ENCODE peak calls at places on chromosomes 4 and X, in four cellular contexts. One of them, this sample, is unnamed.

GRCh38 chrX:69149466-69150293 is 15.6 kb downstream of the PJA1 start:
- DNase-seq in GM20000: no peak
- DNase-seq in choroid plexus epithelial cell: no peak
- DNase-seq in fibroblast of mammary gland: no peak
- DNase-seq in this sample: peak; percentile 43

GRCh38 chr4:101078950-101079349 is 268.4 kb downstream of the PPP3CA start:
- DNase-seq in choroid plexus epithelial cell: no peak
- DNase-seq in GM20000: no peak
- DNase-seq in fibroblast of mammary gland: no peak
- DNase-seq in this sample: no peak

GRCh38 chrX:57329008-57329407 is 42.5 kb downstream of the FAAH2 start:
- DNase-seq in fibroblast of mammary gland: no peak
- DNase-seq in choroid plexus epithelial cell: no peak
- DNase-seq in GM20000: no peak
- DNase-seq in this sample: no peak

GRCh38 chr4:180380733-180381132 is 1862.5 kb upstream of the TENM3 start:
- DNase-seq in fibroblast of mammary gland: peak; percentile 81
- DNase-seq in choroid plexus epithelial cell: no peak
- DNase-seq in GM20000: no peak
- DNase-seq in this sample: no peak

GRCh38 chr4:185096032-185096653 is 46.9 kb upstream of the SLC25A4 start:
- DNase-seq in fibroblast of mammary gland: peak; percentile 57
- DNase-seq in GM20000: peak; percentile 50
- DNase-seq in choroid plexus epithelial cell: peak; percentile 67
- DNase-seq in this sample: no peak

GRCh38 chr4:189202869-189203271 is 737.8 kb upstream of the FRG1 start:
- DNase-seq in GM20000: no peak
- DNase-seq in choroid plexus epithelial cell: peak; percentile 20
- DNase-seq in fibroblast of mammary gland: peak; percentile 63
- DNase-seq in this sample: no peak

GRCh38 chr4:75916091-75916661 is 13.9 kb upstream of the PPEF2 start:
- DNase-seq in choroid plexus epithelial cell: peak; percentile 78
- DNase-seq in GM20000: peak; percentile 51
- DNase-seq in fibroblast of mammary gland: peak; percentile 49
- DNase-seq in this sample: peak; percentile 36

GRCh38 chr4:52743444-52744019 is 7.7 kb downstream of the ERVMER34-1 start:
- DNase-seq in choroid plexus epithelial cell: no peak
- DNase-seq in GM20000: no peak
- DNase-seq in fibroblast of mammary gland: no peak
- DNase-seq in this sample: no peak

GRCh38 chr4:121041307-121042090 is 30.8 kb downstream of the NDNF start:
- DNase-seq in fibroblast of mammary gland: no peak
- DNase-seq in GM20000: no peak
- DNase-seq in choroid plexus epithelial cell: no peak
- DNase-seq in this sample: no peak

GRCh38 chr4:143335979-143336827 is 473 bp upstream of the GAB1 start:
- DNase-seq in fibroblast of mammary gland: peak; percentile 86
- DNase-seq in GM20000: peak; percentile 74
- DNase-seq in choroid plexus epithelial cell: peak; percentile 92
- DNase-seq in this sample: peak; percentile 86

GRCh38 chr4:99655315-99656081 is 2.1 kb downstream of the C4orf54 start:
- DNase-seq in choroid plexus epithelial cell: peak; percentile 31
- DNase-seq in GM20000: no peak
- DNase-seq in fibroblast of mammary gland: peak; percentile 35
- DNase-seq in this sample: no peak

GRCh38 chrX:121356850-121357171 is 309.4 kb downstream of the GLUD2 start:
- DNase-seq in GM20000: no peak
- DNase-seq in choroid plexus epithelial cell: no peak
- DNase-seq in fibroblast of mammary gland: no peak
- DNase-seq in this sample: no peak

GRCh38 chr4:3204021-3204431 is 44.9 kb upstream of the MSANTD1 start:
- DNase-seq in GM20000: no peak
- DNase-seq in fibroblast of mammary gland: peak; percentile 42
- DNase-seq in choroid plexus epithelial cell: peak; percentile 63
- DNase-seq in this sample: no peak

GRCh38 chrX:131778269-131779218 is 234.7 kb downstream of the OR13H1 start:
- DNase-seq in fibroblast of mammary gland: peak; percentile 80
- DNase-seq in GM20000: no peak
- DNase-seq in choroid plexus epithelial cell: no peak
- DNase-seq in this sample: no peak

GRCh38 chr4:8199594-8200301 is 658 bp downstream of the SH3TC1 start:
- DNase-seq in GM20000: no peak
- DNase-seq in choroid plexus epithelial cell: no peak
- DNase-seq in fibroblast of mammary gland: no peak
- DNase-seq in this sample: no peak

GRCh38 chr4:101790521-101791188 is at the start of gene BANK1:
- DNase-seq in fibroblast of mammary gland: no peak
- DNase-seq in choroid plexus epithelial cell: peak; percentile 49
- DNase-seq in GM20000: peak; percentile 84
- DNase-seq in this sample: peak; percentile 85

GRCh38 chr4:60432911-60433310 is 767.2 kb upstream of the ADGRL3 start:
- DNase-seq in GM20000: no peak
- DNase-seq in fibroblast of mammary gland: no peak
- DNase-seq in choroid plexus epithelial cell: no peak
- DNase-seq in this sample: no peak

GRCh38 chrX:115260330-115260729 is 26.4 kb upstream of the LRCH2 start:
- DNase-seq in GM20000: no peak
- DNase-seq in choroid plexus epithelial cell: peak; percentile 52
- DNase-seq in fibroblast of mammary gland: peak; percentile 1
- DNase-seq in this sample: no peak

GRCh38 chrX:14529288-14529989 is at the start of gene GLRA2:
- DNase-seq in fibroblast of mammary gland: peak; percentile 10
- DNase-seq in choroid plexus epithelial cell: peak; percentile 5
- DNase-seq in GM20000: peak; percentile 4
- DNase-seq in this sample: peak; percentile 69

GRCh38 chr4:183469327-183469726 is 24.9 kb downstream of the CDKN2AIP start:
- DNase-seq in GM20000: no peak
- DNase-seq in choroid plexus epithelial cell: no peak
- DNase-seq in fibroblast of mammary gland: peak; percentile 14
- DNase-seq in this sample: no peak

GRCh38 chrX:110056419-110056818 is 53.5 kb downstream of the TMEM164 start:
- DNase-seq in GM20000: no peak
- DNase-seq in fibroblast of mammary gland: peak; percentile 38
- DNase-seq in choroid plexus epithelial cell: no peak
- DNase-seq in this sample: no peak

GRCh38 chrX:154908821-154909220 is 22.7 kb downstream of the F8A1 start:
- DNase-seq in GM20000: no peak
- DNase-seq in fibroblast of mammary gland: no peak
- DNase-seq in choroid plexus epithelial cell: no peak
- DNase-seq in this sample: no peak

GRCh38 chrX:102651242-102651967 is at the start of gene GPRASP1:
- DNase-seq in GM20000: peak; percentile 13
- DNase-seq in choroid plexus epithelial cell: peak; percentile 26
- DNase-seq in fibroblast of mammary gland: peak; percentile 26
- DNase-seq in this sample: peak; percentile 67

GRCh38 chrX:55450259-55450658 is 1.7 kb upstream of the MAGEH1 start:
- DNase-seq in fibroblast of mammary gland: peak; percentile 28
- DNase-seq in choroid plexus epithelial cell: peak; percentile 18
- DNase-seq in GM20000: no peak
- DNase-seq in this sample: peak; percentile 3
- TF ChIP-seq CTCF in fibroblast of mammary gland: peak; percentile 21
- TF ChIP-seq CTCF in choroid plexus epithelial cell: peak; percentile 29
- TF ChIP-seq CTCF in GM20000: no peak
- TF ChIP-seq CTCF in this sample: no peak

GRCh38 chr4:78671812-78672440 is 104.2 kb upstream of the BMP2K start:
- DNase-seq in choroid plexus epithelial cell: no peak
- DNase-seq in GM20000: no peak
- DNase-seq in fibroblast of mammary gland: no peak
- DNase-seq in this sample: no peak

GRCh38 chr4:78667764-78668163 is 108.4 kb upstream of the BMP2K start:
- DNase-seq in choroid plexus epithelial cell: no peak
- DNase-seq in fibroblast of mammary gland: no peak
- DNase-seq in GM20000: peak; percentile 44
- DNase-seq in this sample: no peak

GRCh38 chr4:78667337-78667736 is 108.8 kb upstream of the BMP2K start:
- DNase-seq in GM20000: no peak
- DNase-seq in fibroblast of mammary gland: no peak
- DNase-seq in choroid plexus epithelial cell: no peak
- DNase-seq in this sample: no peak

GRCh38 chr4:78666830-78667258 is 109.3 kb upstream of the BMP2K start:
- DNase-seq in fibroblast of mammary gland: no peak
- DNase-seq in choroid plexus epithelial cell: no peak
- DNase-seq in GM20000: no peak
- DNase-seq in this sample: no peak

GRCh38 chr4:78669453-78669852 is 106.7 kb upstream of the BMP2K start:
- DNase-seq in choroid plexus epithelial cell: no peak
- DNase-seq in fibroblast of mammary gland: no peak
- DNase-seq in GM20000: no peak
- DNase-seq in this sample: no peak
- TF ChIP-seq CTCF in choroid plexus epithelial cell: peak; percentile 38
- TF ChIP-seq CTCF in fibroblast of mammary gland: peak; percentile 15
- TF ChIP-seq CTCF in GM20000: peak; percentile 9
- TF ChIP-seq CTCF in this sample: peak; percentile 31

GRCh38 chrX:27924718-27925117 is 56.5 kb downstream of the DCAF8L1 start:
- DNase-seq in GM20000: no peak
- DNase-seq in fibroblast of mammary gland: no peak
- DNase-seq in choroid plexus epithelial cell: no peak
- DNase-seq in this sample: no peak

GRCh38 chrX:27915617-27916016 is 65.6 kb downstream of the DCAF8L1 start:
- DNase-seq in fibroblast of mammary gland: peak; percentile 30
- DNase-seq in choroid plexus epithelial cell: peak; percentile 50
- DNase-seq in GM20000: peak; percentile 1
- DNase-seq in this sample: no peak

GRCh38 chrX:27917713-27918500 is 63.3 kb downstream of the DCAF8L1 start:
- DNase-seq in fibroblast of mammary gland: no peak
- DNase-seq in choroid plexus epithelial cell: no peak
- DNase-seq in GM20000: no peak
- DNase-seq in this sample: no peak

GRCh38 chrX:27924261-27924660 is 57.0 kb downstream of the DCAF8L1 start:
- DNase-seq in choroid plexus epithelial cell: no peak
- DNase-seq in fibroblast of mammary gland: no peak
- DNase-seq in GM20000: no peak
- DNase-seq in this sample: no peak

GRCh38 chrX:27918799-27919198 is 62.5 kb downstream of the DCAF8L1 start:
- DNase-seq in choroid plexus epithelial cell: peak; percentile 46
- DNase-seq in GM20000: no peak
- DNase-seq in fibroblast of mammary gland: no peak
- DNase-seq in this sample: peak; percentile 2
- TF ChIP-seq CTCF in choroid plexus epithelial cell: peak; percentile 51
- TF ChIP-seq CTCF in GM20000: no peak
- TF ChIP-seq CTCF in fibroblast of mammary gland: peak; percentile 2
- TF ChIP-seq CTCF in this sample: no peak

GRCh38 chr4:42965326-42965725 is 72.8 kb downstream of the GRXCR1 start:
- DNase-seq in choroid plexus epithelial cell: no peak
- DNase-seq in fibroblast of mammary gland: no peak
- DNase-seq in GM20000: no peak
- DNase-seq in this sample: no peak
- TF ChIP-seq CTCF in choroid plexus epithelial cell: no peak
- TF ChIP-seq CTCF in fibroblast of mammary gland: no peak
- TF ChIP-seq CTCF in GM20000: no peak
- TF ChIP-seq CTCF in this sample: no peak

DNA sequence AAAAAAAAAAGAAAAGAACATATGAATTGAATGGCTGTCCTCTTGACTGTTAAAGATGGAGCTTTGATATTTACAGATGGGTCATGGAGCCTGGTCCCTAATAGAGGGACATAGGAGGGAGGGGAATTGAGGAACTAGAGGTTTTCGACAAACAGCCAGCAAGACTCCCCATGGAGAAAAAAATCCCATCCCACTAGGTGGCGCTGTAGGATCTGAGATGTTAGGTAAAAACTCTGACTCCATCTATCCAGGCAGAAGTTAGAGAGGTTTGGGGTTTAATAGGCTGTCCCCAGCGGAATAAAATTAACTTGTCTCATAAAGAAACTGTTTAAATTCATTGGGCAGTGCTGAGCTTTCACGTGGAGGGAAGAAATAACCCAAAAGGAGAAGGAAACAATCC is 45.9 kb downstream of the HMGB2 start:
- DNase-seq in GM20000: peak; percentile 18
- DNase-seq in fibroblast of mammary gland: peak; percentile 72
- DNase-seq in choroid plexus epithelial cell: peak; percentile 74
- DNase-seq in this sample: peak; percentile 74
- TF ChIP-seq CTCF in GM20000: peak; percentile 17
- TF ChIP-seq CTCF in fibroblast of mammary gland: peak; percentile 60
- TF ChIP-seq CTCF in choroid plexus epithelial cell: peak; percentile 69
- TF ChIP-seq CTCF in this sample: peak; percentile 59

DNA sequence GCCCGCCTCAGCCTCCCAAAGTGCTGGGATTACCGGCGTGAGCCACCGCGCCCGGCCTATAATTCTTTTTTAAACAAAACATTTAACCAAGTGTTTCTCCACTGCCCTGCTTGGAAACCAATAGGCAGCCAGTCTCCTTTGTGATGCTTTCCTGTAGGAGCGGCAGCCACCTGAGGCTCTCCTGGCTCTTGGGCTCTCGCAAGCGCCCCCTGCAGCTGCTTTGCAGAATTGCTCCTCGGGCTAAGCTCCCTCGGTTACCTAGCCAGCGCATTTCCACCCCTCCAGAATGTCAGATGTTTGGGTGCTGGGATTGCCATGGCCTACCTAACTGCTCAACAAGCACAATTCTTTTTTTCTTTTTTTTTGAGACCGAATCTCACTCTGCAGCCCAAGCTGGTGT is 7.7 kb downstream of the S100P start:
- DNase-seq in fibroblast of mammary gland: no peak
- DNase-seq in GM20000: no peak
- DNase-seq in choroid plexus epithelial cell: no peak
- DNase-seq in this sample: no peak
- TF ChIP-seq CTCF in fibroblast of mammary gland: peak; percentile 37
- TF ChIP-seq CTCF in GM20000: peak; percentile 41
- TF ChIP-seq CTCF in choroid plexus epithelial cell: peak; percentile 40
- TF ChIP-seq CTCF in this sample: peak; percentile 7